ENCODE peak calls at places on chromosomes 16 and 17, in ten cellular contexts. One of them, this sample, is unnamed.

GRCh38 chr16:66623755-66624154 is 19.3 kb downstream of the CMTM3 start:
- DNase-seq in endothelial cell: no peak
- DNase-seq in ovary: no peak
- DNase-seq in GM20000: no peak
- DNase-seq in fibroblast of pulmonary artery: no peak
- DNase-seq in HL-60: no peak
- DNase-seq in fibroblast of lung: no peak
- DNase-seq in cardiac fibroblast: no peak
- DNase-seq in epithelial cell of proximal tubule: no peak
- DNase-seq in transverse colon: no peak
- DNase-seq in this sample: no peak

GRCh38 chr17:79674506-79675412 is 56.0 kb upstream of the ENPP7 start:
- DNase-seq in cardiac fibroblast: no peak
- DNase-seq in GM20000: no peak
- DNase-seq in epithelial cell of proximal tubule: no peak
- DNase-seq in transverse colon: no peak
- DNase-seq in fibroblast of pulmonary artery: no peak
- DNase-seq in ovary: no peak
- DNase-seq in fibroblast of lung: no peak
- DNase-seq in endothelial cell: no peak
- DNase-seq in HL-60: no peak
- DNase-seq in this sample: no peak

GRCh38 chr16:53090591-53091507 is 36.1 kb downstream of the CHD9 start:
- DNase-seq in endothelial cell: no peak
- DNase-seq in fibroblast of pulmonary artery: peak; percentile 100
- DNase-seq in transverse colon: peak; percentile 88
- DNase-seq in HL-60: peak; percentile 81
- DNase-seq in cardiac fibroblast: peak; percentile 100
- DNase-seq in GM20000: peak; percentile 56
- DNase-seq in fibroblast of lung: peak; percentile 100
- DNase-seq in ovary: peak; percentile 97
- DNase-seq in epithelial cell of proximal tubule: no peak
- DNase-seq in this sample: no peak

GRCh38 chr17:55265434-55266021 is 768 bp downstream of the HLF start:
- DNase-seq in GM20000: peak; percentile 25
- DNase-seq in fibroblast of lung: no peak
- DNase-seq in HL-60: no peak
- DNase-seq in epithelial cell of proximal tubule: no peak
- DNase-seq in fibroblast of pulmonary artery: no peak
- DNase-seq in ovary: peak; percentile 49
- DNase-seq in cardiac fibroblast: no peak
- DNase-seq in endothelial cell: peak; percentile 17
- DNase-seq in transverse colon: no peak
- DNase-seq in this sample: peak; percentile 48

GRCh38 chr16:79874391-79874790 is 273.9 kb upstream of the MAF start:
- DNase-seq in fibroblast of lung: peak; percentile 1
- DNase-seq in transverse colon: peak; percentile 12
- DNase-seq in cardiac fibroblast: no peak
- DNase-seq in endothelial cell: no peak
- DNase-seq in fibroblast of pulmonary artery: no peak
- DNase-seq in GM20000: no peak
- DNase-seq in HL-60: no peak
- DNase-seq in ovary: no peak
- DNase-seq in epithelial cell of proximal tubule: peak; percentile 84
- DNase-seq in this sample: no peak

GRCh38 chr17:38735161-38735997 is 5.2 kb downstream of the CISD3 start:
- DNase-seq in endothelial cell: peak; percentile 73
- DNase-seq in fibroblast of lung: peak; percentile 38
- DNase-seq in cardiac fibroblast: peak; percentile 44
- DNase-seq in fibroblast of pulmonary artery: peak; percentile 39
- DNase-seq in HL-60: peak; percentile 49
- DNase-seq in epithelial cell of proximal tubule: no peak
- DNase-seq in ovary: peak; percentile 76
- DNase-seq in GM20000: peak; percentile 87
- DNase-seq in transverse colon: peak; percentile 66
- DNase-seq in this sample: peak; percentile 88

GRCh38 chr16:77894054-77894632 is 105.8 kb downstream of the VAT1L start:
- DNase-seq in fibroblast of pulmonary artery: no peak
- DNase-seq in epithelial cell of proximal tubule: no peak
- DNase-seq in fibroblast of lung: no peak
- DNase-seq in ovary: no peak
- DNase-seq in endothelial cell: no peak
- DNase-seq in transverse colon: no peak
- DNase-seq in cardiac fibroblast: no peak
- DNase-seq in GM20000: no peak
- DNase-seq in HL-60: no peak
- DNase-seq in this sample: no peak

GRCh38 chr17:76173474-76173873 is 32.4 kb upstream of the FOXJ1 start:
- DNase-seq in GM20000: no peak
- DNase-seq in fibroblast of pulmonary artery: no peak
- DNase-seq in endothelial cell: no peak
- DNase-seq in transverse colon: no peak
- DNase-seq in epithelial cell of proximal tubule: no peak
- DNase-seq in ovary: no peak
- DNase-seq in fibroblast of lung: no peak
- DNase-seq in HL-60: no peak
- DNase-seq in cardiac fibroblast: no peak
- DNase-seq in this sample: no peak

GRCh38 chr17:49944451-49944850 is 24.5 kb upstream of the DLX4 start:
- DNase-seq in epithelial cell of proximal tubule: no peak
- DNase-seq in GM20000: no peak
- DNase-seq in ovary: no peak
- DNase-seq in HL-60: no peak
- DNase-seq in transverse colon: no peak
- DNase-seq in fibroblast of lung: no peak
- DNase-seq in fibroblast of pulmonary artery: no peak
- DNase-seq in cardiac fibroblast: no peak
- DNase-seq in endothelial cell: no peak
- DNase-seq in this sample: peak; percentile 42

GRCh38 chr16:15795615-15796014 is 61.2 kb downstream of the MYH11 start:
- DNase-seq in cardiac fibroblast: no peak
- DNase-seq in transverse colon: no peak
- DNase-seq in fibroblast of pulmonary artery: no peak
- DNase-seq in GM20000: no peak
- DNase-seq in endothelial cell: no peak
- DNase-seq in ovary: no peak
- DNase-seq in fibroblast of lung: no peak
- DNase-seq in epithelial cell of proximal tubule: no peak
- DNase-seq in HL-60: no peak
- DNase-seq in this sample: no peak

GRCh38 chr17:41338961-41339485 is 11.6 kb downstream of the KRT33A start:
- DNase-seq in endothelial cell: no peak
- DNase-seq in GM20000: no peak
- DNase-seq in HL-60: no peak
- DNase-seq in ovary: no peak
- DNase-seq in transverse colon: no peak
- DNase-seq in epithelial cell of proximal tubule: no peak
- DNase-seq in cardiac fibroblast: peak; percentile 12
- DNase-seq in fibroblast of pulmonary artery: peak; percentile 20
- DNase-seq in fibroblast of lung: peak; percentile 7
- DNase-seq in this sample: no peak

GRCh38 chr16:79543219-79543618 is 57.3 kb downstream of the MAF start:
- DNase-seq in HL-60: no peak
- DNase-seq in fibroblast of lung: no peak
- DNase-seq in endothelial cell: no peak
- DNase-seq in cardiac fibroblast: no peak
- DNase-seq in fibroblast of pulmonary artery: no peak
- DNase-seq in GM20000: no peak
- DNase-seq in epithelial cell of proximal tubule: no peak
- DNase-seq in transverse colon: no peak
- DNase-seq in ovary: no peak
- DNase-seq in this sample: no peak

GRCh38 chr17:74796211-74796610 is 20.1 kb upstream of the NAT9 start:
- DNase-seq in cardiac fibroblast: no peak
- DNase-seq in epithelial cell of proximal tubule: no peak
- DNase-seq in GM20000: no peak
- DNase-seq in endothelial cell: no peak
- DNase-seq in ovary: no peak
- DNase-seq in fibroblast of lung: no peak
- DNase-seq in transverse colon: no peak
- DNase-seq in fibroblast of pulmonary artery: no peak
- DNase-seq in HL-60: no peak
- DNase-seq in this sample: no peak

GRCh38 chr17:60599620-60600489 is at the start of gene PPM1D:
- DNase-seq in ovary: peak; percentile 100
- DNase-seq in fibroblast of lung: peak; percentile 99
- DNase-seq in HL-60: peak; percentile 99
- DNase-seq in epithelial cell of proximal tubule: no peak
- DNase-seq in fibroblast of pulmonary artery: peak; percentile 99
- DNase-seq in cardiac fibroblast: peak; percentile 100
- DNase-seq in transverse colon: peak; percentile 99
- DNase-seq in GM20000: peak; percentile 99
- DNase-seq in endothelial cell: peak; percentile 99
- DNase-seq in this sample: peak; percentile 99
- TF ChIP-seq CTCF in ovary: peak; percentile 64
- TF ChIP-seq CTCF in fibroblast of lung: no peak
- TF ChIP-seq CTCF in HL-60: no peak
- TF ChIP-seq CTCF in epithelial cell of proximal tubule: no peak
- TF ChIP-seq CTCF in fibroblast of pulmonary artery: no peak
- TF ChIP-seq CTCF in cardiac fibroblast: no peak
- TF ChIP-seq CTCF in transverse colon: peak; percentile 20
- TF ChIP-seq CTCF in GM20000: no peak
- TF ChIP-seq CTCF in endothelial cell: no peak
- TF ChIP-seq CTCF in this sample: no peak

GRCh38 chr17:7038025-7038862 is 2.4 kb downstream of the SLC16A13 start:
- DNase-seq in HL-60: no peak
- DNase-seq in endothelial cell: no peak
- DNase-seq in transverse colon: no peak
- DNase-seq in cardiac fibroblast: no peak
- DNase-seq in GM20000: no peak
- DNase-seq in epithelial cell of proximal tubule: no peak
- DNase-seq in ovary: no peak
- DNase-seq in fibroblast of lung: no peak
- DNase-seq in fibroblast of pulmonary artery: no peak
- DNase-seq in this sample: no peak
- TF ChIP-seq CTCF in HL-60: no peak
- TF ChIP-seq CTCF in endothelial cell: no peak
- TF ChIP-seq CTCF in transverse colon: no peak
- TF ChIP-seq CTCF in cardiac fibroblast: no peak
- TF ChIP-seq CTCF in GM20000: no peak
- TF ChIP-seq CTCF in epithelial cell of proximal tubule: no peak
- TF ChIP-seq CTCF in ovary: no peak
- TF ChIP-seq CTCF in fibroblast of lung: no peak
- TF ChIP-seq CTCF in fibroblast of pulmonary artery: no peak
- TF ChIP-seq CTCF in this sample: no peak

GRCh38 chr16:84484579-84485254 is 19.7 kb downstream of the MEAK7 start:
- DNase-seq in cardiac fibroblast: peak; percentile 73
- DNase-seq in fibroblast of pulmonary artery: peak; percentile 74
- DNase-seq in fibroblast of lung: peak; percentile 73
- DNase-seq in ovary: peak; percentile 76
- DNase-seq in HL-60: peak; percentile 38
- DNase-seq in endothelial cell: peak; percentile 58
- DNase-seq in epithelial cell of proximal tubule: no peak
- DNase-seq in GM20000: no peak
- DNase-seq in transverse colon: peak; percentile 55
- DNase-seq in this sample: peak; percentile 75
- TF ChIP-seq CTCF in cardiac fibroblast: peak; percentile 66
- TF ChIP-seq CTCF in fibroblast of pulmonary artery: peak; percentile 75
- TF ChIP-seq CTCF in fibroblast of lung: peak; percentile 82
- TF ChIP-seq CTCF in ovary: peak; percentile 79
- TF ChIP-seq CTCF in HL-60: peak; percentile 80
- TF ChIP-seq CTCF in endothelial cell: peak; percentile 69
- TF ChIP-seq CTCF in epithelial cell of proximal tubule: peak; percentile 80
- TF ChIP-seq CTCF in GM20000: no peak
- TF ChIP-seq CTCF in transverse colon: peak; percentile 67
- TF ChIP-seq CTCF in this sample: peak; percentile 84

GRCh38 chr16:12011565-12011964 is 35.0 kb downstream of the SNX29 start:
- DNase-seq in GM20000: no peak
- DNase-seq in fibroblast of lung: no peak
- DNase-seq in transverse colon: no peak
- DNase-seq in HL-60: no peak
- DNase-seq in endothelial cell: no peak
- DNase-seq in cardiac fibroblast: no peak
- DNase-seq in fibroblast of pulmonary artery: no peak
- DNase-seq in epithelial cell of proximal tubule: no peak
- DNase-seq in ovary: no peak
- DNase-seq in this sample: no peak

GRCh38 chr16:12009462-12009861 is 32.9 kb downstream of the SNX29 start:
- DNase-seq in GM20000: no peak
- DNase-seq in fibroblast of lung: no peak
- DNase-seq in transverse colon: no peak
- DNase-seq in HL-60: peak; percentile 47
- DNase-seq in epithelial cell of proximal tubule: no peak
- DNase-seq in ovary: no peak
- DNase-seq in fibroblast of pulmonary artery: no peak
- DNase-seq in endothelial cell: no peak
- DNase-seq in cardiac fibroblast: no peak
- DNase-seq in this sample: no peak

GRCh38 chr16:12009922-12010321 is 33.4 kb downstream of the SNX29 start:
- DNase-seq in HL-60: no peak
- DNase-seq in endothelial cell: no peak
- DNase-seq in transverse colon: no peak
- DNase-seq in cardiac fibroblast: no peak
- DNase-seq in ovary: no peak
- DNase-seq in fibroblast of pulmonary artery: no peak
- DNase-seq in epithelial cell of proximal tubule: no peak
- DNase-seq in GM20000: no peak
- DNase-seq in fibroblast of lung: no peak
- DNase-seq in this sample: no peak

GRCh38 chr16:12006637-12007036 is 30.1 kb downstream of the SNX29 start:
- DNase-seq in endothelial cell: no peak
- DNase-seq in cardiac fibroblast: no peak
- DNase-seq in GM20000: no peak
- DNase-seq in ovary: no peak
- DNase-seq in epithelial cell of proximal tubule: no peak
- DNase-seq in HL-60: no peak
- DNase-seq in fibroblast of lung: no peak
- DNase-seq in fibroblast of pulmonary artery: no peak
- DNase-seq in transverse colon: no peak
- DNase-seq in this sample: no peak

DNA sequence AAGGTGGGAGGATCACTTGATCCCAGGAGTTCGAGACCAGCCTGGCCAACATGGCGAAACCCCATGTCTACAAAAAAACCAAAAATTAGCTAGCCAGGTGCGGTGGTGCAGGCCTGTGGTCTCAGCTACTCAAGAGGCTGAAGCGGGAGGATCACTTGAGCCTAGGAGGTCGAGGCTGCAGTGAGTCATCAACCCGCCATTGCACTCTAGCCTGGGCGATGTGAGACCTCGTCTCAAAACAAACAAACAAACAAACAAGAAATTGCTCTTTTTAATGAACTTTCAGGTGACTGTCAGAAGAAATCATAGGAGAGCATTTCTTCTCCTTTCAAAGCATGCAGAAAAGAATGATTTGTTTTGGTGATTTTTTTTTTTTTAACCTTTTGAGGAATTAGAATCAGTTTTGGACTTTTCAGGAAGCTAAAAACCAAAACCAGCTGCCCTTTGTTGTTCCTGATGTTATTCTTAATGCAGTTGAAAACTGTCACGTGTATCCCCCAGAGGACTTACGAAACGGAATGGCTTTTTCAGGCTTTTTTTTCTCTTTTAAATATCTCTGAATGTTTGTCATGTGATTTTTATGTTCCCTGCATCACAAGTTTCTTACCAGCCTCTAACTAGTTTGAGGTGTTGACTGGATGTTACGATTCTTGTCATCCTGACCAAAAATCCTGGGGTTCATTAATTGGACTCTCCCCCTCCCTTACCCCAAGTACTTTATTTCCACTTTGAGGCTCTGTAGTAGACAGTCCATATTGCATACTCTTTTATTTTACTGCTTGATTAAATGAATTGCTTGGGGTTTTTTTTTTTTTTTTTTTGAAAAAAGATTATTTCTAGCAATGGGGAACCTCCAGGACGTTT is 34.1 kb downstream of the SNX29 start:
- DNase-seq in HL-60: peak; percentile 39
- DNase-seq in fibroblast of lung: peak; percentile 20
- DNase-seq in transverse colon: no peak
- DNase-seq in ovary: no peak
- DNase-seq in endothelial cell: no peak
- DNase-seq in epithelial cell of proximal tubule: no peak
- DNase-seq in cardiac fibroblast: peak; percentile 38
- DNase-seq in GM20000: no peak
- DNase-seq in fibroblast of pulmonary artery: peak; percentile 16
- DNase-seq in this sample: no peak
- TF ChIP-seq CTCF in HL-60: no peak
- TF ChIP-seq CTCF in fibroblast of lung: no peak
- TF ChIP-seq CTCF in transverse colon: no peak
- TF ChIP-seq CTCF in ovary: no peak
- TF ChIP-seq CTCF in endothelial cell: no peak
- TF ChIP-seq CTCF in epithelial cell of proximal tubule: no peak
- TF ChIP-seq CTCF in cardiac fibroblast: no peak
- TF ChIP-seq CTCF in GM20000: no peak
- TF ChIP-seq CTCF in fibroblast of pulmonary artery: no peak
- TF ChIP-seq CTCF in this sample: no peak

This sample was measured in nephron progenitor cell.